ENCODE peak calls at places on chromosomes 4 and X, in five cellular contexts. One of them, this sample, is unnamed.

GRCh38 chr4:80043534-80043933 is 29.5 kb downstream of the ANTXR2 start:
- DNase-seq in NCI-H345: no peak
- DNase-seq in Caco-2: no peak
- DNase-seq in NCI-H1092: no peak
- DNase-seq in lower lobe of right lung: no peak
- DNase-seq in this sample: peak

GRCh38 chr4:170259631-170260153 is 169.9 kb upstream of the AADAT start:
- DNase-seq in NCI-H345: peak
- DNase-seq in Caco-2: peak
- DNase-seq in NCI-H1092: peak
- DNase-seq in lower lobe of right lung: peak
- DNase-seq in this sample: peak

GRCh38 chr4:61202638-61203495 is 2.7 kb downstream of the ADGRL3 start:
- DNase-seq in NCI-H345: peak
- DNase-seq in Caco-2: no peak
- DNase-seq in NCI-H1092: peak
- DNase-seq in lower lobe of right lung: no peak
- DNase-seq in this sample: peak

GRCh38 chr4:52659722-52660261 is 691 bp upstream of the USP46 start:
- DNase-seq in NCI-H345: peak
- DNase-seq in Caco-2: peak
- DNase-seq in NCI-H1092: no peak
- DNase-seq in lower lobe of right lung: peak
- DNase-seq in this sample: peak

GRCh38 chr4:148030486-148030885 is 298.6 kb downstream of the ARHGAP10 start:
- DNase-seq in NCI-H345: no peak
- DNase-seq in Caco-2: no peak
- DNase-seq in NCI-H1092: no peak
- DNase-seq in lower lobe of right lung: no peak
- DNase-seq in this sample: no peak

GRCh38 chrX:96564595-96564994 is 120.0 kb upstream of the DIAPH2 start:
- DNase-seq in NCI-H345: no peak
- DNase-seq in Caco-2: no peak
- DNase-seq in NCI-H1092: no peak
- DNase-seq in lower lobe of right lung: no peak
- DNase-seq in this sample: no peak

GRCh38 chrX:35726176-35726575 is 72.0 kb upstream of the MAGEB16 start:
- DNase-seq in NCI-H345: no peak
- DNase-seq in Caco-2: no peak
- DNase-seq in NCI-H1092: no peak
- DNase-seq in lower lobe of right lung: no peak
- DNase-seq in this sample: no peak

GRCh38 chr4:7034262-7035081 is 8.7 kb upstream of the TADA2B start:
- DNase-seq in NCI-H345: no peak
- DNase-seq in Caco-2: peak
- DNase-seq in NCI-H1092: peak
- DNase-seq in lower lobe of right lung: peak
- DNase-seq in this sample: no peak

GRCh38 chr4:85402371-85402770 is 72.6 kb upstream of the ARHGAP24 start:
- DNase-seq in NCI-H345: no peak
- DNase-seq in Caco-2: no peak
- DNase-seq in NCI-H1092: no peak
- DNase-seq in lower lobe of right lung: no peak
- DNase-seq in this sample: no peak

GRCh38 chr4:19776021-19776459 is 475.7 kb upstream of the SLIT2 start:
- DNase-seq in NCI-H345: peak
- DNase-seq in Caco-2: no peak
- DNase-seq in NCI-H1092: peak
- DNase-seq in lower lobe of right lung: no peak
- DNase-seq in this sample: no peak

GRCh38 chrX:49876750-49877149 is 2.5 kb upstream of the USP27X start:
- DNase-seq in NCI-H345: peak
- DNase-seq in Caco-2: peak
- DNase-seq in NCI-H1092: peak
- DNase-seq in lower lobe of right lung: no peak
- DNase-seq in this sample: no peak

This sample was measured in left ventricle myocardium inferior.